ENCODE peak calls at places on chromosomes 3 and 15, in five cellular contexts. Y is coronary artery, R is HL-60, H is bronchial epithelial cell, J is stomach. T is an unnamed sample.

GRCh38 chr3:24237971-24238767 is 256.5 kb downstream of the THRB start:
- DNase-seq in Y (no peak), R (peak; percentile 52), H (peak; percentile 92), J (no peak), T (peak; percentile 99)

GRCh38 chr3:128784228-128784627 is 58.2 kb downstream of the RAB7A start:
- DNase-seq in Y (no peak), R (peak; percentile 75), H (no peak), J (no peak), T (peak; percentile 19)

GRCh38 chr15:41567870-41568269 is 8.9 kb downstream of the TYRO3 start:
- DNase-seq in Y (no peak), R (no peak), H (no peak), J (no peak), T (no peak)

GRCh38 chr15:72491768-72492167 is 17.6 kb downstream of the ARIH1 start:
- DNase-seq in Y (no peak), R (no peak), H (peak; percentile 90), J (no peak), T (peak; percentile 84)

GRCh38 chr3:106117490-106117858 is 248.7 kb upstream of the CBLB start:
- DNase-seq in Y (no peak), R (no peak), H (peak; percentile 62), J (no peak), T (no peak)

GRCh38 chr15:30992465-30992864 is 1.0 kb upstream of the MTMR10 start:
- DNase-seq in Y (no peak), R (no peak), H (no peak), J (no peak), T (no peak)

GRCh38 chr3:158794936-158795518 is 6.8 kb upstream of the MFSD1 start:
- DNase-seq in Y (no peak), R (peak; percentile 37), H (peak; percentile 63), J (no peak), T (peak; percentile 71)

GRCh38 chr15:29774900-29775299 is 47.4 kb downstream of the TJP1 start:
- DNase-seq in Y (no peak), R (no peak), H (peak; percentile 87), J (no peak), T (peak; percentile 79)

GRCh38 chr3:187973977-187974856 is 179.7 kb upstream of the LPP start:
- DNase-seq in Y (no peak), R (no peak), H (no peak), J (no peak), T (no peak)

GRCh38 chr3:133514418-133514817 is 59.1 kb upstream of the CDV3 start:
- DNase-seq in Y (no peak), R (no peak), H (no peak), J (no peak), T (no peak)

GRCh38 chr3:184642623-184643308 is 69.1 kb downstream of the MAGEF1 start:
- DNase-seq in Y (no peak), R (no peak), H (no peak), J (no peak), T (no peak)

GRCh38 chr3:31077021-31077601 is 182.7 kb upstream of the GADL1 start:
- DNase-seq in Y (no peak), R (no peak), H (peak; percentile 99), J (no peak), T (peak; percentile 97)

GRCh38 chr3:51668756-51669155 is 2.3 kb upstream of the TEX264 start:
- DNase-seq in Y (no peak), R (no peak), H (no peak), J (no peak), T (peak; percentile 5)

GRCh38 chr3:178325330-178325729 is 210.9 kb upstream of the KCNMB2 start:
- DNase-seq in Y (no peak), R (no peak), H (peak; percentile 44), J (no peak), T (peak; percentile 65)

GRCh38 chr15:95872366-95872771 is 458.1 kb upstream of the NR2F2 start:
- DNase-seq in Y (no peak), R (no peak), H (peak; percentile 94), J (no peak), T (peak; percentile 56)

GRCh38 chr3:72440491-72440890 is 407.8 kb downstream of the SHQ1 start:
- DNase-seq in Y (no peak), R (no peak), H (no peak), J (no peak), T (no peak)

GRCh38 chr3:8445861-8446260 is 55.8 kb upstream of the LMCD1 start:
- DNase-seq in Y (no peak), R (no peak), H (peak; percentile 94), J (no peak), T (peak; percentile 99)

GRCh38 chr3:139574026-139574947 is 34.7 kb upstream of the RBP1 start:
- DNase-seq in Y (no peak), R (no peak), H (no peak), J (peak; percentile 38), T (peak; percentile 8)

GRCh38 chr3:108448593-108448992 is 61.8 kb downstream of the MYH15 start:
- DNase-seq in Y (no peak), R (no peak), H (no peak), J (no peak), T (no peak)

GRCh38 chr3:124935264-124935663 is 713 bp upstream of the MUC13 start:
- DNase-seq in Y (no peak), R (no peak), H (no peak), J (no peak), T (no peak)

GRCh38 chr15:33670567-33670966 is 297.7 kb upstream of the CHRM5 start:
- DNase-seq in Y (no peak), R (no peak), H (no peak), J (no peak), T (no peak)

GRCh38 chr3:126971891-126972351 is 11.0 kb upstream of the PLXNA1 start:
- DNase-seq in Y (no peak), R (no peak), H (no peak), J (peak; percentile 38), T (peak; percentile 95)

GRCh38 chr15:96342611-96343528 is 12.4 kb downstream of the NR2F2 start:
- DNase-seq in Y (peak; percentile 65), R (no peak), H (no peak), J (no peak), T (peak; percentile 22)

GRCh38 chr3:196168808-196169391 is 42.3 kb downstream of the ZDHHC19 start:
- DNase-seq in Y (no peak), R (no peak), H (no peak), J (peak; percentile 82), T (no peak)

GRCh38 chr3:37861540-37862051 is at the start of gene CTDSPL:
- DNase-seq in Y (peak; percentile 85), R (no peak), H (peak; percentile 21), J (peak; percentile 62), T (peak; percentile 42)

GRCh38 chr3:174382876-174383275 is 476.3 kb upstream of the NAALADL2 start:
- DNase-seq in Y (no peak), R (no peak), H (no peak), J (no peak), T (no peak)

GRCh38 chr3:127987309-127987995 is 64.8 kb upstream of the SEC61A1 start:
- DNase-seq in Y (no peak), R (peak; percentile 32), H (no peak), J (no peak), T (no peak)

DNA sequence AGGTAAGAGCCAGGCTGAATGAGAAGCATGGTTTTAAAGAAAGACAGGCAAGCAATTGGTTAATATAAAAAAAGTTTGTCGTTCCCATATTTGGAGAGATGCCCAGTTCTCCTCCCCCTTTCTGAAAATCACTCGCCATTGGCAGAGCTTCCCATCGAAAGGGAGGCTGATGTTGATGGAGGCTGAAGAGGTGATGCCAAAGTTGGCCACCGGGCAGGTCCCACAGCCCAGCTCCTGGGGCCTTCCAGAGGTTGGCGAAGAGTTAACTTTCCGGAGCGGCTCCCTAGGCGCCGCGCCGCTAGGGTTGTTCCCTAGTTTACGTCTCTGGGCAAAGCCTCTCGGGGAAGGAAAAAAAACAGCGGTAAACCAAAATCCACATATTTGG is 792 bp downstream of the PCOLCE2 start:
- DNase-seq in Y (no peak), R (peak; percentile 16), H (peak; percentile 6), J (no peak), T (peak; percentile 66)
- H3K4me3 ChIP-seq in Y (peak overlapping the region; percentile 84), R (peak overlapping the region; percentile 73), H (peak overlapping the region; percentile 38), J (peak overlapping the region; percentile 73), T (peak overlapping the region; percentile 53)

GRCh38 chr3:52784931-52785590 is 7.7 kb downstream of the ITIH1 start:
- DNase-seq in Y (no peak), R (no peak), H (no peak), J (no peak), T (no peak)

GRCh38 chr3:52784021-52784621 is 6.7 kb downstream of the ITIH1 start:
- DNase-seq in Y (peak; percentile 70), R (no peak), H (no peak), J (no peak), T (no peak)

GRCh38 chr3:52781741-52782140 is 4.3 kb downstream of the ITIH1 start:
- DNase-seq in Y (no peak), R (peak; percentile 14), H (no peak), J (no peak), T (no peak)

GRCh38 chr3:52782412-52783210 is 5.2 kb downstream of the ITIH1 start:
- DNase-seq in Y (no peak), R (no peak), H (no peak), J (no peak), T (no peak)

DNA sequence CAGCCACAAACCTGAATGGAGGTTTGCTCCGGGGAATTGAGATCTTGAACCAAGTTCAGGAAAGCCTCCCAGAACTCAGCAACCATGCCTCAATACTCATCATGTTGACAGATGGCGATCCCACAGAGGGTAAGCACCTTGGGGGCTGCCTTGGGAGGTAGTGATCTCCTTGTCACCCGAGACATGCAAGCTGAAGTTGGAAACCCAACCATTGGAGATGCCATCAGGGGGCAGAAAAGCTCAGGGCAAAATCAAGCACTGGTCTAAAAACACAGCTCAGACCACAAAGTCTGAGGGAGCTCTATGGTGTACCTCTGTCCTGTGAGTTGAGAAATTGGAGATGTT is 5.8 kb downstream of the ITIH1 start:
- DNase-seq in Y (no peak), R (no peak), H (no peak), J (no peak), T (no peak)
- TF ChIP-seq CTCF in Y (no peak), R (no peak), H (no peak), J (no peak), T (no peak)

GRCh38 chr15:75687486-75688277 is 25.0 kb downstream of the CSPG4 start:
- DNase-seq in Y (no peak), R (no peak), H (no peak), J (no peak), T (peak; percentile 34)

GRCh38 chr15:75685195-75685594 is 27.5 kb downstream of the CSPG4 start:
- DNase-seq in Y (no peak), R (no peak), H (no peak), J (no peak), T (no peak)

GRCh38 chr15:75684648-75685047 is 28.0 kb downstream of the CSPG4 start:
- DNase-seq in Y (no peak), R (no peak), H (no peak), J (no peak), T (no peak)

GRCh38 chr15:75688831-75689230 is 23.8 kb downstream of the CSPG4 start:
- DNase-seq in Y (no peak), R (no peak), H (no peak), J (no peak), T (no peak)

GRCh38 chr15:75688278-75688557 is 24.4 kb downstream of the CSPG4 start:
- DNase-seq in Y (no peak), R (no peak), H (no peak), J (no peak), T (no peak)
- H3K4me3 ChIP-seq in Y (no peak overlapping the region), R (no peak overlapping the region), H (no peak overlapping the region), J (no peak overlapping the region), T (no peak overlapping the region)

DNA sequence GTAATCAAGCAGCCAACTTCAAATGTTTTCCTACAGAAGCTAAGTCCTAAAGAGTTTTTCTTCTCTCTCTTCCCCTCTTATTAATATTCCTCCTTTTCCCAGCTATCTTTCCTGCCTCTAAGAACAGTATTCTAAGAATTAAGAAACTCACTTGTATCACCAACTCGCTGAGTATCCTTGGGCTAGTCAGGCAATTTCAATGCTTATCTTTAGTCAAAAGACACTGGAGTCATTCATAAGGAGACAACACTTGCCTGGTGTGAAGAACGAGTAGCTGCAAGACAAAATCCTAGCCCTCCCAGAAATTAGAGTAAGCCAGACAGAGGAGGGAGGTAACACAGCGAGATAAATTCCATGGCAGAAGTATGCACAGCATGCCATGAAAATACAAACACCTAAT is 10.7 kb downstream of the VGLL4 start:
- DNase-seq in Y (no peak), R (no peak), H (no peak), J (no peak), T (no peak)
- TF ChIP-seq CTCF in Y (no peak), R (no peak), H (no peak), J (no peak), T (no peak)

T was measured in fibroblast of mammary gland.